ENCODE peak calls at places on chromosome X, in six cellular contexts. V is HCT116, S is mammary epithelial cell, K is fibroblast of lung, U is mesendoderm, W is endothelial cell of umbilical vein. J is an unnamed sample. For H3K4me1, the result is how much of the 10 kb centered on the place peaks cover.

GRCh38 chrX:101539116-101539515 is 11.2 kb upstream of the ARMCX1 start:
- DNase-seq in V (no peak), S (no peak), K (no peak), U (no peak), W (no peak), J (no peak)

GRCh38 chrX:39755152-39756032 is 342.4 kb downstream of the BCOR start:
- DNase-seq in V (peak), S (peak), K (peak), U (peak), W (peak), J (peak)

GRCh38 chrX:28278236-28278635 is 297.0 kb upstream of the DCAF8L1 start:
- DNase-seq in V (no peak), S (no peak), K (peak), U (no peak), W (peak), J (no peak)

GRCh38 chrX:139194571-139195280 is 335.8 kb upstream of the F9 start:
- DNase-seq in V (no peak), S (peak), K (no peak), U (peak), W (no peak), J (no peak)

GRCh38 chrX:33211356-33212254 is at the start of gene DMD:
- DNase-seq in V (no peak), S (peak), K (peak), U (peak), W (peak), J (no peak)

GRCh38 chrX:43581888-43582539 is 74.1 kb upstream of the MAOA start:
- DNase-seq in V (no peak), S (peak), K (no peak), U (no peak), W (no peak), J (peak)

GRCh38 chrX:10156199-10157031 is at the start of gene CLCN4:
- DNase-seq in V (peak), S (no peak), K (peak), U (peak), W (peak), J (peak)

GRCh38 chrX:1462596-1463251 is 10.0 kb upstream of the ASMTL start:
- DNase-seq in V (no peak), S (no peak), K (no peak), U (no peak), W (peak), J (peak)

GRCh38 chrX:48590203-48591103 is 6.8 kb upstream of the WDR13 start:
- DNase-seq in V (no peak), S (no peak), K (peak), U (no peak), W (peak), J (no peak)

GRCh38 chrX:133151320-133151719 is 54.4 kb upstream of the USP26 start:
- DNase-seq in V (no peak), S (peak), K (no peak), U (peak), W (no peak), J (peak)

GRCh38 chrX:123450217-123450616 is 266.1 kb downstream of the GRIA3 start:
- DNase-seq in V (no peak), S (no peak), K (peak), U (peak), W (peak), J (no peak)

GRCh38 chrX:130771648-130772312 is 131.2 kb downstream of the ENOX2 start:
- DNase-seq in V (no peak), S (no peak), K (no peak), U (no peak), W (no peak), J (peak)

GRCh38 chrX:130778773-130779172 is 124.2 kb downstream of the ENOX2 start:
- DNase-seq in V (no peak), S (peak), K (no peak), U (no peak), W (no peak), J (no peak)

GRCh38 chrX:130772313-130773140 is 130.5 kb downstream of the ENOX2 start:
- DNase-seq in V (no peak), S (peak), K (peak), U (peak), W (no peak), J (peak)

GRCh38 chrX:130771230-130771629 is 131.8 kb downstream of the ENOX2 start:
- DNase-seq in V (no peak), S (no peak), K (no peak), U (no peak), W (no peak), J (no peak)

DNA sequence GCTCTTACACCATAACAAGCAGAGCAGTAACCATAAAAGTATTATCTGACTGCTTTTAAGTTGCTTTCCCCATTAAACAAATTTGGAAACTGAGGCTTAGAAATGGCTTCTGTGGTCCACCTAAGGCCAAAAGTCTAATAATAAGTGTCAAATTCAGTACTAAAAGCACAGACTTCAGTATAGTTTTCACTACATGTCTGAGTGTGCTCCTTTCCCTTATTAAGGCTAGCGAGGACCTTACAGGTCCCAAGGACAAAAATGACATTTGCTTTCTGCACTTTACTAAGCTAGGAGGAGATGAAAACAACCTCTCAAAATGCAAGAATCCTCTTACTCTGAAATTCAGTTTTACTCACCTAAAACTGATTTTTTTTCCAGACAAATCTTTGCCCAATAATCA is 127.2 kb downstream of the ENOX2 start:
- DNase-seq in V (no peak), S (no peak), K (no peak), U (no peak), W (no peak), J (no peak)
- H3K9ac ChIP-seq in V (no peak), S (no peak), K (no peak), U (no peak), W (no peak), J (no peak)

GRCh38 chrX:115689931-115690330 is 129.0 kb downstream of the PLS3 start:
- DNase-seq in V (no peak), S (no peak), K (no peak), U (peak), W (no peak), J (peak)
- H3K4me1 ChIP-seq in V (under half), S (under half), K (under half), U (under half), W (under half), J (under half)

DNA sequence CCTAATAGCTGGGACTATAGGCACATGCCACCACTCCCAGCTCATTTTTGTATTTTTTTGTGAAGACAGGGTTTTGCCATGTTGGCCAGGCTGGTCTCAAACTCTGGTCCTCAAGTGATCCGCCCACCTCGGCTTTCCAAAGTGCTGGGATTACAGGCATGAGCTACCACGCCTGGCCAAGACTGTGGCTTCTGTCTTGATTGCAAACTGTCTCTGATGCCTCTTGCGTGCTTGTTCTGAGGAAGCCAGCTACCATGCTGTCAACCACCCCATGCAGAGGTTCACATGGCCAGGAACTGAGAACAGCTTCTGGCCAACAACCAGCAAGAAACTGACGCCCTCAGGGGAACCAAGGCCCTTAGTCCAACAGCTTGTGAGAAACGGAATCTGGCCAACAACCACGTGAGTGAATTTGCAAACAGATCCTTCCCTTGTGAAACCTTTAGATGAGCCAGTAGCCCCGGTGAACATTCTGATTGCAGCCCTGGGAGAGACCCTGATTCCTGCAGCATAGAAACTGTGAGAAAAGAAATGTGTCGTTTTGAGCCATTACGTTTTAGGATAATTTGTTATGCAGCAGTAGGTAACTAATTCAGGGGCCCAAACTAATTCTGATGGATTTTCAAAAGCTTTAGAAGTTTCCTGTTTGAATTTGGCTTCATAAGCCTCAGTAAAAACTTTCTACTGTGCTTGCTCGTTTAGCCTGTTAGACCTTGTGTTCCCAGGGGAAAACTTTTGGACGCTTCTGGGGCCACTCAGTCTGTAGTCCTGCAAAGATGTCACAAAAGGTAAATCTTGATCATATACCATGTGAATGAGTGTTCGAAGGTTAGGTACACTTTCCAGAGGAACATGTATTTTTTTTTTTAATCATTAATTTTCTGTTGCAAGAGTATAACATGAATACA is 71.0 kb downstream of the SUPT20HL2 start:
- DNase-seq in V (no peak), S (no peak), K (peak), U (peak), W (no peak), J (peak)
- H3K4me3 ChIP-seq in V (no peak), S (no peak), K (no peak), U (no peak), W (no peak), J (peak)

DNA sequence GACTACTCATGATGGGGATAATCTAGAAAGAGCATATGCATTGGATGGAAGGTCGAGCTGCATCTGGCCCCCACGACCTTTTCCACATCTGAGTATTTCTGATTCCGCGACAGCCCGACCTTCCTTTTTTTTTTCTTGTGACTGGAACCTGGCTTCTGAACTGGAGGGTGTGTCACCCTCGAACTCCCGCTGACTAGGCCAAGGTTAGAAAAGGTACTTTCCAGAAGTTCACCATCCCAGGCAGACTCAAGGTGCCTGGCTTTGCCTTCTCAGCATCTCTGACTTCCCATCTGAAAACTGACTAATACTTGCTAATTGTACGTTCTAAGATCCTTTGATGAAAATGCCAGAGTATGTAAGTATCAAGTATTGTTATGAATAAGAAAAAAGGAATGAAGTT is 49.3 kb upstream of the CD40LG start:
- DNase-seq in V (no peak), S (peak), K (no peak), U (no peak), W (no peak), J (no peak)
- H3K9ac ChIP-seq in V (no peak), S (no peak), K (no peak), U (no peak), W (no peak), J (no peak)